ENCODE peak calls at places on chromosome 21, in five cellular contexts. Z is cardiac muscle cell; O is stimulated activated CD4-positive, alpha-beta T cell treated with anti-CD3 and anti-CD28 coated beads, Interleukin-4, amount 100 ng/mL, for 4 hours; C is NCI-H1694; F is amygdala. U is an unnamed sample.

GRCh38 chr21:36922861-36923260 is 43.6 kb downstream of the HLCS start:
- DNase-seq in Z (no peak), O (no peak), C (no peak), F (no peak), U (no peak)

GRCh38 chr21:37338671-37339526 is 27.7 kb upstream of the DYRK1A start:
- DNase-seq in Z (peak), O (no peak), C (peak), F (no peak), U (no peak)

GRCh38 chr21:41957991-41958766 is 4.4 kb upstream of the C2CD2 start:
- DNase-seq in Z (peak), O (no peak), C (peak), F (no peak), U (peak)

GRCh38 chr21:28229811-28230210 is 762.9 kb downstream of the LTN1 start:
- DNase-seq in Z (peak), O (no peak), C (no peak), F (no peak), U (no peak)

GRCh38 chr21:36104306-36105300 is 30.3 kb upstream of the CBR3 start:
- DNase-seq in Z (peak), O (peak), C (no peak), F (peak), U (peak)

GRCh38 chr21:44398499-44398898 is 45.1 kb downstream of the TRPM2 start:
- DNase-seq in Z (no peak), O (no peak), C (no peak), F (no peak), U (no peak)

GRCh38 chr21:25513810-25514209 is 93.5 kb downstream of the MRPL39 start:
- DNase-seq in Z (no peak), O (no peak), C (no peak), F (no peak), U (no peak)

GRCh38 chr21:45413922-45414321 is 9.0 kb downstream of the COL18A1 start:
- DNase-seq in Z (no peak), O (no peak), C (no peak), F (no peak), U (no peak)

GRCh38 chr21:22728091-22728490 is 1729.9 kb downstream of the NCAM2 start:
- DNase-seq in Z (no peak), O (no peak), C (no peak), F (no peak), U (no peak)

GRCh38 chr21:45725844-45726200 is 82.3 kb downstream of the PCBP3 start:
- DNase-seq in Z (no peak), O (no peak), C (no peak), F (no peak), U (no peak)

GRCh38 chr21:41477641-41478318 is 30.2 kb downstream of the TMPRSS2 start:
- DNase-seq in Z (peak), O (no peak), C (no peak), F (peak), U (peak)

GRCh38 chr21:16583567-16583966 is 853.8 kb downstream of the USP25 start:
- DNase-seq in Z (no peak), O (no peak), C (no peak), F (no peak), U (peak)

GRCh38 chr21:37644666-37645065 is 271.6 kb downstream of the KCNJ6 start:
- DNase-seq in Z (peak), O (no peak), C (no peak), F (no peak), U (no peak)

GRCh38 chr21:15772654-15773053 is 42.9 kb downstream of the USP25 start:
- DNase-seq in Z (no peak), O (no peak), C (no peak), F (no peak), U (no peak)

GRCh38 chr21:31604591-31605190 is 54.8 kb upstream of the SOD1 start:
- DNase-seq in Z (peak), O (peak), C (peak), F (peak), U (peak)

GRCh38 chr21:46099476-46099875 is 1.6 kb downstream of the COL6A2 start:
- DNase-seq in Z (peak), O (no peak), C (no peak), F (no peak), U (no peak)

GRCh38 chr21:32325706-32326105 is 27.1 kb downstream of the MRAP start:
- DNase-seq in Z (no peak), O (no peak), C (no peak), F (peak), U (no peak)

GRCh38 chr21:31180256-31181088 is 142.2 kb upstream of the KRTAP19-8 start:
- DNase-seq in Z (peak), O (no peak), C (peak), F (no peak), U (peak)

GRCh38 chr21:38950388-38951094 is 144.8 kb downstream of the ETS2 start:
- DNase-seq in Z (peak), O (no peak), C (no peak), F (no peak), U (no peak)

GRCh38 chr21:37737497-37737896 is 178.8 kb downstream of the KCNJ6 start:
- DNase-seq in Z (no peak), O (no peak), C (no peak), F (no peak), U (no peak)

GRCh38 chr21:26842976-26843911 is 2.0 kb downstream of the ADAMTS1 start:
- DNase-seq in Z (peak), O (no peak), C (peak), F (peak), U (peak)

GRCh38 chr21:18549214-18549905 is 145.8 kb upstream of the TMPRSS15 start:
- DNase-seq in Z (no peak), O (no peak), C (no peak), F (no peak), U (no peak)

GRCh38 chr21:39183272-39184049 is at the start of gene PSMG1:
- DNase-seq in Z (peak), O (peak), C (peak), F (peak), U (peak)

GRCh38 chr21:17640821-17641220 is 28.1 kb upstream of the BTG3 start:
- DNase-seq in Z (no peak), O (no peak), C (no peak), F (no peak), U (no peak)

U was measured in G401.